ENCODE peak calls at places on chromosomes 6 and 20, in eight cellular contexts. One of them, this sample, is unnamed.

GRCh38 chr6:152096863-152097496 is 289.5 kb downstream of the ESR1 start:
- DNase-seq in body of pancreas: no peak
- DNase-seq in neural crest cell: no peak
- DNase-seq in prostate gland: no peak
- DNase-seq in PC-9: no peak
- DNase-seq in GM13977: no peak
- DNase-seq in cardiac muscle cell: peak
- DNase-seq in RWPE2: no peak
- DNase-seq in this sample: no peak

GRCh38 chr20:37796121-37796520 is 102.3 kb downstream of the CTNNBL1 start:
- DNase-seq in body of pancreas: no peak
- DNase-seq in GM13977: no peak
- DNase-seq in neural crest cell: no peak
- DNase-seq in prostate gland: no peak
- DNase-seq in cardiac muscle cell: peak
- DNase-seq in PC-9: no peak
- DNase-seq in RWPE2: no peak
- DNase-seq in this sample: no peak

GRCh38 chr6:143506199-143506598 is 5.3 kb downstream of the FUCA2 start:
- DNase-seq in PC-9: no peak
- DNase-seq in RWPE2: no peak
- DNase-seq in GM13977: no peak
- DNase-seq in neural crest cell: no peak
- DNase-seq in prostate gland: no peak
- DNase-seq in body of pancreas: no peak
- DNase-seq in cardiac muscle cell: no peak
- DNase-seq in this sample: no peak

GRCh38 chr6:11333292-11333849 is 100.9 kb upstream of the NEDD9 start:
- DNase-seq in GM13977: no peak
- DNase-seq in neural crest cell: no peak
- DNase-seq in cardiac muscle cell: no peak
- DNase-seq in prostate gland: no peak
- DNase-seq in RWPE2: no peak
- DNase-seq in body of pancreas: no peak
- DNase-seq in PC-9: no peak
- DNase-seq in this sample: no peak

GRCh38 chr6:159114569-159114968 is 54.6 kb upstream of the FNDC1 start:
- DNase-seq in neural crest cell: no peak
- DNase-seq in GM13977: no peak
- DNase-seq in RWPE2: no peak
- DNase-seq in PC-9: no peak
- DNase-seq in prostate gland: no peak
- DNase-seq in body of pancreas: no peak
- DNase-seq in cardiac muscle cell: no peak
- DNase-seq in this sample: no peak

GRCh38 chr20:18523066-18523465 is 15.3 kb downstream of the SEC23B start:
- DNase-seq in RWPE2: no peak
- DNase-seq in body of pancreas: no peak
- DNase-seq in prostate gland: no peak
- DNase-seq in PC-9: no peak
- DNase-seq in neural crest cell: no peak
- DNase-seq in GM13977: no peak
- DNase-seq in cardiac muscle cell: no peak
- DNase-seq in this sample: no peak

GRCh38 chr20:2521369-2522305 is 12.9 kb upstream of the ZNF343 start:
- DNase-seq in cardiac muscle cell: peak
- DNase-seq in neural crest cell: peak
- DNase-seq in prostate gland: no peak
- DNase-seq in PC-9: no peak
- DNase-seq in GM13977: peak
- DNase-seq in RWPE2: no peak
- DNase-seq in body of pancreas: peak
- DNase-seq in this sample: no peak

GRCh38 chr6:22848121-22848520 is 278.8 kb downstream of the HDGFL1 start:
- DNase-seq in prostate gland: no peak
- DNase-seq in GM13977: no peak
- DNase-seq in body of pancreas: no peak
- DNase-seq in PC-9: no peak
- DNase-seq in RWPE2: no peak
- DNase-seq in cardiac muscle cell: no peak
- DNase-seq in neural crest cell: no peak
- DNase-seq in this sample: no peak

GRCh38 chr6:2714359-2714895 is 36.3 kb downstream of the MYLK4 start:
- DNase-seq in neural crest cell: no peak
- DNase-seq in RWPE2: no peak
- DNase-seq in body of pancreas: no peak
- DNase-seq in cardiac muscle cell: peak
- DNase-seq in prostate gland: no peak
- DNase-seq in GM13977: no peak
- DNase-seq in PC-9: no peak
- DNase-seq in this sample: no peak

GRCh38 chr6:169988769-169989550 is 237.5 kb downstream of the ERMARD start:
- DNase-seq in RWPE2: peak
- DNase-seq in neural crest cell: no peak
- DNase-seq in PC-9: no peak
- DNase-seq in cardiac muscle cell: no peak
- DNase-seq in body of pancreas: no peak
- DNase-seq in GM13977: no peak
- DNase-seq in prostate gland: no peak
- DNase-seq in this sample: peak

GRCh38 chr6:43290905-43291355 is 7.1 kb upstream of the SLC22A7 start:
- DNase-seq in GM13977: no peak
- DNase-seq in cardiac muscle cell: no peak
- DNase-seq in prostate gland: no peak
- DNase-seq in neural crest cell: no peak
- DNase-seq in PC-9: no peak
- DNase-seq in body of pancreas: no peak
- DNase-seq in RWPE2: no peak
- DNase-seq in this sample: no peak

GRCh38 chr6:75611702-75612375 is 10.2 kb downstream of the SENP6 start:
- DNase-seq in PC-9: no peak
- DNase-seq in cardiac muscle cell: no peak
- DNase-seq in GM13977: no peak
- DNase-seq in RWPE2: no peak
- DNase-seq in neural crest cell: no peak
- DNase-seq in prostate gland: no peak
- DNase-seq in body of pancreas: no peak
- DNase-seq in this sample: no peak

GRCh38 chr20:17972121-17972520 is 3.3 kb downstream of the MGME1 start:
- DNase-seq in prostate gland: no peak
- DNase-seq in RWPE2: no peak
- DNase-seq in GM13977: no peak
- DNase-seq in PC-9: no peak
- DNase-seq in neural crest cell: no peak
- DNase-seq in body of pancreas: no peak
- DNase-seq in cardiac muscle cell: peak
- DNase-seq in this sample: no peak

GRCh38 chr6:133817460-133818047 is 71.4 kb upstream of the TCF21 start:
- DNase-seq in prostate gland: no peak
- DNase-seq in body of pancreas: peak
- DNase-seq in GM13977: peak
- DNase-seq in neural crest cell: peak
- DNase-seq in PC-9: no peak
- DNase-seq in RWPE2: no peak
- DNase-seq in cardiac muscle cell: no peak
- DNase-seq in this sample: no peak

GRCh38 chr6:107803957-107804356 is 20.2 kb downstream of the SCML4 start:
- DNase-seq in cardiac muscle cell: no peak
- DNase-seq in prostate gland: no peak
- DNase-seq in neural crest cell: no peak
- DNase-seq in GM13977: no peak
- DNase-seq in RWPE2: no peak
- DNase-seq in body of pancreas: no peak
- DNase-seq in PC-9: no peak
- DNase-seq in this sample: no peak

GRCh38 chr6:49528571-49528970 is 21.9 kb upstream of the C6orf141 start:
- DNase-seq in cardiac muscle cell: no peak
- DNase-seq in neural crest cell: no peak
- DNase-seq in GM13977: no peak
- DNase-seq in PC-9: no peak
- DNase-seq in body of pancreas: no peak
- DNase-seq in RWPE2: no peak
- DNase-seq in prostate gland: no peak
- DNase-seq in this sample: no peak

GRCh38 chr20:59912609-59913008 is 20.8 kb downstream of the SYCP2 start:
- DNase-seq in PC-9: no peak
- DNase-seq in cardiac muscle cell: no peak
- DNase-seq in neural crest cell: no peak
- DNase-seq in RWPE2: no peak
- DNase-seq in GM13977: no peak
- DNase-seq in body of pancreas: no peak
- DNase-seq in prostate gland: no peak
- DNase-seq in this sample: no peak

GRCh38 chr6:151900897-151901485 is 93.5 kb downstream of the ESR1 start:
- DNase-seq in cardiac muscle cell: no peak
- DNase-seq in RWPE2: peak
- DNase-seq in GM13977: no peak
- DNase-seq in PC-9: peak
- DNase-seq in prostate gland: no peak
- DNase-seq in body of pancreas: no peak
- DNase-seq in neural crest cell: no peak
- DNase-seq in this sample: no peak

GRCh38 chr6:33934726-33935270 is 131.0 kb upstream of the MLN start:
- DNase-seq in GM13977: no peak
- DNase-seq in cardiac muscle cell: no peak
- DNase-seq in neural crest cell: no peak
- DNase-seq in body of pancreas: no peak
- DNase-seq in RWPE2: no peak
- DNase-seq in prostate gland: no peak
- DNase-seq in PC-9: no peak
- DNase-seq in this sample: no peak

GRCh38 chr6:33936911-33937310 is 133.1 kb upstream of the MLN start:
- DNase-seq in neural crest cell: no peak
- DNase-seq in PC-9: no peak
- DNase-seq in body of pancreas: no peak
- DNase-seq in GM13977: no peak
- DNase-seq in RWPE2: no peak
- DNase-seq in cardiac muscle cell: peak
- DNase-seq in prostate gland: no peak
- DNase-seq in this sample: no peak

GRCh38 chr6:33931799-33932198 is 128.0 kb upstream of the MLN start:
- DNase-seq in GM13977: no peak
- DNase-seq in RWPE2: no peak
- DNase-seq in prostate gland: no peak
- DNase-seq in cardiac muscle cell: no peak
- DNase-seq in neural crest cell: no peak
- DNase-seq in PC-9: no peak
- DNase-seq in body of pancreas: no peak
- DNase-seq in this sample: no peak

GRCh38 chr6:33933101-33933500 is 129.3 kb upstream of the MLN start:
- DNase-seq in neural crest cell: no peak
- DNase-seq in cardiac muscle cell: no peak
- DNase-seq in prostate gland: no peak
- DNase-seq in body of pancreas: no peak
- DNase-seq in PC-9: no peak
- DNase-seq in RWPE2: no peak
- DNase-seq in GM13977: no peak
- DNase-seq in this sample: no peak

DNA sequence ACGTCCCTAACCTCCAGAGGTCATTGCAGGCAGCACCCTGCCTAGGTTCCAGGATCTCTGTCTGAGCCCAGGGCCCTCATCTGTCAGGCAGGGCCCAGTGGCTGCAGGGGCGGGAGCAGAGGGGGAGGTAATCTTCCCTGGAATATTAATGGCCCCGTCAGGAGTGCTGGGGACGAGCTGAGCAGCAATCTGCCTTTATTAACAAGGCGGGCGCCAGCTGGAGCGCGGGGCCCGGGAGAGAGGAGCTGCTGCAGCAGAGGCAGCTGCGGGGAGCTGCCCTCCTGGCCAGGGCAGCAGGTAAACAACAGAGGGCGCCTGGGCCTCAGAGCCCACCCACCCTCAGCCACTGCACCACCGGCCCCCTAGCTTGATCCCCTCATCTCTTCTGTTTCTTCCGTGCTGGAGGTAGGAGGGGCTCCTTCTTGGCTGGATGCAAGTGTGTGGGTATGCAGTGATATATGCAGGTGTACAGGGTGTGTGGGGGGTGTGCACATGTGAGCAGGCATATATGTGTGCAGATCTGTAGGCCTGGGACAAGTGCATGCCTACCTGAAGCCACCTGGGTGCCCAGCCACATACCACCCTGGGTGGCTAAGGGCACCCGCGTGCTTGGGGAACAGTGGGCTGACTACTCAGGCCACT is 131.8 kb upstream of the MLN start:
- DNase-seq in cardiac muscle cell: no peak
- DNase-seq in prostate gland: no peak
- DNase-seq in PC-9: no peak
- DNase-seq in neural crest cell: no peak
- DNase-seq in GM13977: no peak
- DNase-seq in body of pancreas: no peak
- DNase-seq in RWPE2: no peak
- DNase-seq in this sample: no peak
- TF ChIP-seq CTCF in cardiac muscle cell: no peak
- TF ChIP-seq CTCF in prostate gland: no peak
- TF ChIP-seq CTCF in PC-9: no peak
- TF ChIP-seq CTCF in neural crest cell: no peak
- TF ChIP-seq CTCF in GM13977: no peak
- TF ChIP-seq CTCF in body of pancreas: no peak
- TF ChIP-seq CTCF in RWPE2: no peak
- TF ChIP-seq CTCF in this sample: no peak

DNA sequence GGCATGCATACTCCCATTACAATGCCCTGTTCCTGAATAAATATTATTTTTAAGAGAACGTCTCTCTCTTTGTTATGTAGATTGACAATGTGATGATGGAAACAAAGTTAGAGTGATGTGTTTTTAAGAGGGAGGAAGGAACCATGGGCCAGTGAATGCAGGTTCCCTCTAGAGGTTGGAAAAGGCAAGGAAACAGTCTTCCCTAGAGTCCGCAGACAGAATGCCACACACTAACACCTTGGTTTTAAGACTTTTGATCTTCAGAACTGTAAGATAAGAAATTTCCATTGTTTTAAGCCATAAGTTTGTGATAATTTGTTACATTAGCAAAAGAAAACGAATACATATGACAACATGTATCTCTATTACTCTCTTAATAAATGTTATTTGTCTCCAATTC is 4.7 kb upstream of the CENPW start:
- DNase-seq in body of pancreas: no peak
- DNase-seq in GM13977: no peak
- DNase-seq in RWPE2: no peak
- DNase-seq in prostate gland: no peak
- DNase-seq in neural crest cell: no peak
- DNase-seq in cardiac muscle cell: no peak
- DNase-seq in PC-9: no peak
- DNase-seq in this sample: no peak
- TF ChIP-seq CTCF in body of pancreas: no peak
- TF ChIP-seq CTCF in GM13977: no peak
- TF ChIP-seq CTCF in RWPE2: peak
- TF ChIP-seq CTCF in prostate gland: no peak
- TF ChIP-seq CTCF in neural crest cell: peak
- TF ChIP-seq CTCF in cardiac muscle cell: peak
- TF ChIP-seq CTCF in PC-9: no peak
- TF ChIP-seq CTCF in this sample: peak

GRCh38 chr20:46028110-46028509 is 905 bp upstream of the SLC12A5 start:
- DNase-seq in GM13977: no peak
- DNase-seq in PC-9: no peak
- DNase-seq in neural crest cell: no peak
- DNase-seq in prostate gland: no peak
- DNase-seq in cardiac muscle cell: no peak
- DNase-seq in body of pancreas: no peak
- DNase-seq in RWPE2: no peak
- DNase-seq in this sample: no peak
- TF ChIP-seq CTCF in GM13977: no peak
- TF ChIP-seq CTCF in PC-9: no peak
- TF ChIP-seq CTCF in neural crest cell: no peak
- TF ChIP-seq CTCF in prostate gland: no peak
- TF ChIP-seq CTCF in cardiac muscle cell: no peak
- TF ChIP-seq CTCF in body of pancreas: no peak
- TF ChIP-seq CTCF in RWPE2: no peak
- TF ChIP-seq CTCF in this sample: no peak

GRCh38 chr6:135088818-135089809 is 34.5 kb upstream of the HBS1L start:
- DNase-seq in RWPE2: no peak
- DNase-seq in prostate gland: no peak
- DNase-seq in PC-9: no peak
- DNase-seq in GM13977: peak
- DNase-seq in neural crest cell: no peak
- DNase-seq in body of pancreas: no peak
- DNase-seq in cardiac muscle cell: peak
- DNase-seq in this sample: no peak
- TF ChIP-seq CTCF in RWPE2: peak
- TF ChIP-seq CTCF in prostate gland: no peak
- TF ChIP-seq CTCF in PC-9: peak
- TF ChIP-seq CTCF in GM13977: peak
- TF ChIP-seq CTCF in neural crest cell: peak
- TF ChIP-seq CTCF in body of pancreas: peak
- TF ChIP-seq CTCF in cardiac muscle cell: peak
- TF ChIP-seq CTCF in this sample: peak